ENCODE peak calls at places on chromosomes 12 and 14, in ten cellular contexts. H is hippocampal formation; L is CD8-positive, alpha-beta memory T cell; Y is AG04449; Z is pancreas; V is amygdala; A is K562; I is cardiac muscle cell; D is T-cell; X is activated T-cell treated with anti-CD3 and anti-CD28 coated beads for 1 hour. R is an unnamed sample.

GRCh38 chr12:124593176-124593575 is 25.8 kb upstream of the NCOR2 start:
- DNase-seq in A (no peak), H (no peak), X (no peak), Y (no peak), V (no peak), L (no peak), D (no peak), Z (no peak), I (no peak), R (no peak)

GRCh38 chr14:69997849-69998248 is 118.6 kb downstream of the SMOC1 start:
- DNase-seq in A (no peak), H (no peak), Y (no peak), D (no peak), Z (peak; percentile 61), I (no peak), L (no peak), X (no peak), V (no peak), R (no peak)

GRCh38 chr14:52013984-52014600 is 24.7 kb downstream of the RTRAF start:
- DNase-seq in Y (no peak), V (no peak), X (no peak), Z (no peak), A (peak; percentile 21), H (no peak), I (peak; percentile 48), D (no peak), L (no peak), R (no peak)

GRCh38 chr14:58282925-58283593 is 15.3 kb upstream of the ARID4A start:
- DNase-seq in V (no peak), H (no peak), D (no peak), X (no peak), L (no peak), I (no peak), Z (no peak), A (no peak), Y (no peak), R (no peak)

GRCh38 chr14:102749833-102750775 is 27.1 kb upstream of the TRAF3 start:
- DNase-seq in H (no peak), X (no peak), V (no peak), A (no peak), D (no peak), Z (no peak), I (no peak), Y (no peak), L (no peak), R (no peak)

GRCh38 chr14:35215110-35215872 is 76.9 kb upstream of the PSMA6 start:
- DNase-seq in H (peak; percentile 41), D (no peak), A (no peak), V (no peak), I (peak; percentile 43), X (no peak), L (no peak), Z (no peak), Y (peak; percentile 29), R (peak; percentile 6)

GRCh38 chr14:20179880-20180279 is 10.8 kb upstream of the OR11G2 start:
- DNase-seq in A (no peak), X (no peak), I (no peak), Z (no peak), H (no peak), Y (no peak), V (no peak), D (no peak), L (no peak), R (no peak)

GRCh38 chr12:74538491-74539258 is 1.0 kb downstream of the ATXN7L3B start:
- DNase-seq in H (no peak), D (peak; percentile 43), V (no peak), I (peak; percentile 5), Y (no peak), A (peak; percentile 9), X (peak; percentile 14), Z (no peak), L (peak; percentile 54), R (peak; percentile 11)

GRCh38 chr12:43370299-43370698 is 181.7 kb downstream of the ADAMTS20 start:
- DNase-seq in X (no peak), D (no peak), Y (no peak), I (no peak), L (no peak), V (no peak), A (no peak), H (no peak), Z (no peak), R (no peak)

R was measured in HuH-7.5.